ENCODE peak calls at places on chromosomes 16 and 17, in five cellular contexts. G is AML-193; L is activated CD8-positive, alpha-beta memory T cell treated with anti-CD3 and anti-CD28 coated beads, Interleukin-2, amount 50 U/mL, for 4 hours; A is EH; T is RCC 7860. P is an unnamed sample.

GRCh38 chr16:20300312-20301097 is 26.8 kb downstream of the GP2 start:
- DNase-seq in T (peak), A (peak), L (no peak), G (peak), P (peak)

GRCh38 chr16:57600048-57600835 is 28.2 kb upstream of the ADGRG1 start:
- DNase-seq in L (peak), A (peak), G (no peak), T (peak), P (no peak)

GRCh38 chr16:79767597-79768280 is 167.2 kb upstream of the MAF start:
- DNase-seq in G (no peak), T (no peak), A (peak), L (no peak), P (no peak)

GRCh38 chr16:27531186-27531585 is 18.5 kb downstream of the GTF3C1 start:
- DNase-seq in L (no peak), A (no peak), T (no peak), G (peak), P (no peak)

GRCh38 chr17:78966906-78967600 is 12.7 kb downstream of the LGALS3BP start:
- DNase-seq in L (no peak), T (no peak), A (no peak), G (no peak), P (no peak)

GRCh38 chr16:78659216-78659615 is 559.8 kb downstream of the WWOX start:
- DNase-seq in T (no peak), L (no peak), G (no peak), A (no peak), P (no peak)

GRCh38 chr16:84446596-84447392 is 57.7 kb downstream of the MEAK7 start:
- DNase-seq in L (no peak), G (no peak), T (no peak), A (peak), P (no peak)

GRCh38 chr17:30292490-30292858 is 730 bp upstream of the BLMH start:
- DNase-seq in L (no peak), T (no peak), G (no peak), A (no peak), P (no peak)

GRCh38 chr17:50259484-50260324 is 14.6 kb upstream of the TMEM92 start:
- DNase-seq in T (no peak), L (no peak), G (no peak), A (no peak), P (no peak)

GRCh38 chr16:57427824-57428223 is 19.4 kb downstream of the CIAPIN1 start:
- DNase-seq in L (no peak), T (no peak), G (no peak), A (no peak), P (no peak)

GRCh38 chr17:58331815-58332719 is 3.5 kb upstream of the TSPOAP1 start:
- DNase-seq in L (peak), G (peak), T (no peak), A (no peak), P (peak)

GRCh38 chr17:17511293-17511741 is 15.1 kb upstream of the RASD1 start:
- DNase-seq in G (no peak), T (no peak), L (no peak), A (no peak), P (no peak)

GRCh38 chr17:29568331-29569244 is at the start of gene TP53I13:
- DNase-seq in L (peak), G (peak), T (peak), A (peak), P (peak)